ENCODE peak calls at places on chromosomes 2 and 18, in ten cellular contexts. I is smooth muscle cell of the brain vasculature; R is occipital lobe; H is cardiac muscle cell; L is COLO829; A is NCI-H774; M is activated CD4-positive, alpha-beta T cell treated with anti-CD3 and anti-CD28 coated beads for 24 hours; O is Caki2; G is activated CD8-positive, alpha-beta memory T cell treated with anti-CD3 and anti-CD28 coated beads for 48 hours; Z is iris pigment epithelial cell. B is an unnamed sample.

GRCh38 chr2:118216224-118216623 is 128.0 kb downstream of the INSIG2 start:
- DNase-seq in L (no peak), Z (no peak), I (no peak), R (no peak), A (no peak), G (no peak), M (no peak), H (no peak), O (no peak), B (no peak)

GRCh38 chr2:210169871-210170441 is 1.3 kb downstream of the KANSL1L start:
- DNase-seq in H (peak), A (no peak), L (peak), O (no peak), R (no peak), G (no peak), M (no peak), I (peak), Z (peak), B (peak)

GRCh38 chr2:138846216-138846821 is 66.1 kb upstream of the NXPH2 start:
- DNase-seq in I (peak), M (no peak), A (no peak), O (peak), L (peak), H (peak), G (no peak), R (no peak), Z (peak), B (no peak)

GRCh38 chr2:75547345-75548035 is 13.2 kb downstream of the EVA1A start:
- DNase-seq in H (no peak), M (no peak), R (no peak), L (peak), G (no peak), A (no peak), Z (peak), O (peak), I (peak), B (no peak)

GRCh38 chr18:51569153-51569552 is 371.7 kb upstream of the MEX3C start:
- DNase-seq in M (no peak), H (no peak), Z (no peak), G (no peak), O (no peak), I (no peak), A (peak), L (no peak), R (no peak), B (no peak)

GRCh38 chr2:54106631-54107454 is 8.6 kb upstream of the ACYP2 start:
- DNase-seq in O (peak), G (no peak), M (no peak), L (peak), R (peak), Z (peak), A (no peak), I (no peak), H (peak), B (no peak)

GRCh38 chr2:141329949-141330348 is 800.9 kb downstream of the LRP1B start:
- DNase-seq in G (no peak), H (no peak), Z (peak), L (no peak), A (no peak), R (no peak), I (no peak), M (no peak), O (no peak), B (no peak)

GRCh38 chr2:190679813-190680591 is 31.1 kb downstream of the NAB1 start:
- DNase-seq in Z (peak), O (peak), H (peak), I (no peak), M (peak), L (peak), R (peak), G (peak), A (no peak), B (no peak)

GRCh38 chr2:74576830-74577229 is 22.3 kb downstream of the DOK1 start:
- DNase-seq in L (no peak), G (no peak), Z (peak), O (no peak), A (no peak), M (no peak), R (no peak), H (no peak), I (no peak), B (no peak)

GRCh38 chr2:71181316-71181715 is 45.6 kb downstream of the PAIP2B start:
- DNase-seq in A (no peak), H (no peak), M (no peak), O (no peak), L (no peak), G (no peak), Z (peak), I (no peak), R (no peak), B (no peak)

GRCh38 chr2:238202326-238203103 is 980 bp downstream of the ILKAP start:
- DNase-seq in A (no peak), H (peak), Z (peak), L (no peak), G (no peak), R (no peak), O (no peak), M (no peak), I (no peak), B (no peak)

GRCh38 chr2:136375017-136375901 is 257.3 kb upstream of the CXCR4 start:
- DNase-seq in M (no peak), G (no peak), A (no peak), O (no peak), R (no peak), Z (no peak), I (no peak), H (no peak), L (no peak), B (no peak)

GRCh38 chr2:175414872-175415487 is 233.5 kb upstream of the ATP5MC3 start:
- DNase-seq in R (no peak), L (peak), M (peak), Z (peak), H (peak), I (peak), A (peak), G (no peak), O (peak), B (peak)

GRCh38 chr2:104790100-104790811 is 63.7 kb upstream of the POU3F3 start:
- DNase-seq in A (no peak), R (no peak), O (no peak), Z (peak), H (peak), G (no peak), L (no peak), M (no peak), I (no peak), B (no peak)

GRCh38 chr2:151891566-151892194 is 63.5 kb upstream of the ARL5A start:
- DNase-seq in A (no peak), L (no peak), Z (no peak), I (no peak), R (no peak), H (no peak), O (no peak), M (no peak), G (no peak), B (no peak)

GRCh38 chr2:46570396-46570795 is 91.0 kb downstream of the TMEM247 start:
- DNase-seq in I (no peak), O (no peak), L (no peak), R (no peak), A (no peak), M (no peak), Z (no peak), H (no peak), G (no peak), B (no peak)

GRCh38 chr2:101012706-101013181 is 10.7 kb downstream of the RPL31 start:
- DNase-seq in L (peak), I (no peak), M (no peak), G (no peak), O (peak), R (no peak), Z (peak), A (peak), H (peak), B (no peak)

GRCh38 chr2:233627331-233628025 is 8.8 kb upstream of the UGT1A10 start:
- DNase-seq in A (no peak), R (no peak), O (no peak), M (no peak), G (no peak), H (no peak), L (no peak), I (no peak), Z (no peak), B (no peak)

GRCh38 chr2:237934186-237934585 is 32.6 kb upstream of the UBE2F start:
- DNase-seq in Z (no peak), H (no peak), I (no peak), O (no peak), A (no peak), G (no peak), L (no peak), M (no peak), R (no peak), B (no peak)

GRCh38 chr2:217988014-217988839 is 14.6 kb downstream of the TNS1 start:
- DNase-seq in M (peak), H (peak), G (peak), O (peak), I (no peak), Z (peak), A (peak), R (peak), L (peak), B (no peak)

GRCh38 chr2:54454922-54455583 is 1.1 kb upstream of the SPTBN1 start:
- DNase-seq in G (no peak), I (no peak), H (peak), O (peak), M (no peak), A (no peak), R (no peak), Z (no peak), L (no peak), B (no peak)

B was measured in glomerular endothelial cell.